ENCODE peak calls at places on chromosomes 4 and X, in eight cellular contexts. J is astrocyte, W is neural progenitor cell, X is breast epithelium, L is endodermal cell, R is spleen, T is testis, E is mammary epithelial cell. D is an unnamed sample.

GRCh38 chr4:2469192-2469984 is 482 bp downstream of the RNF4 start:
- DNase-seq in X (peak), R (peak), W (peak), E (peak), T (peak), J (no peak), L (peak), D (peak)

GRCh38 chrX:115428011-115428410 is 133.0 kb upstream of the PLS3 start:
- DNase-seq in J (no peak), L (no peak), R (no peak), E (no peak), X (no peak), T (no peak), W (peak), D (no peak)

GRCh38 chr4:46211406-46211805 is 87.6 kb upstream of the GABRG1 start:
- DNase-seq in R (no peak), T (no peak), W (no peak), J (peak), L (no peak), E (no peak), X (no peak), D (no peak)

GRCh38 chr4:105714071-105714521 is 5.5 kb downstream of the GSTCD start:
- DNase-seq in J (peak), R (no peak), W (no peak), E (peak), L (no peak), T (no peak), X (no peak), D (no peak)

GRCh38 chr4:173684223-173684622 is 154.2 kb upstream of the HAND2 start:
- DNase-seq in L (no peak), E (no peak), X (no peak), R (no peak), T (no peak), W (no peak), J (no peak), D (no peak)

GRCh38 chr4:75087865-75088264 is 154.9 kb downstream of the PARM1 start:
- DNase-seq in E (no peak), T (no peak), W (no peak), J (no peak), R (no peak), X (no peak), L (no peak), D (no peak)

GRCh38 chr4:2292679-2293108 is 30.8 kb upstream of the MXD4 start:
- DNase-seq in J (peak), L (no peak), R (no peak), T (no peak), X (no peak), E (no peak), W (no peak), D (peak)

GRCh38 chr4:105022811-105023667 is 123.6 kb upstream of the TET2 start:
- DNase-seq in L (peak), J (peak), E (peak), W (no peak), R (no peak), X (no peak), T (no peak), D (no peak)

GRCh38 chr4:154490589-154491340 is 834 bp downstream of the DCHS2 start:
- DNase-seq in E (no peak), L (no peak), W (peak), T (no peak), X (no peak), J (no peak), R (peak), D (no peak)

GRCh38 chr4:93065790-93066189 is 762.0 kb downstream of the GRID2 start:
- DNase-seq in E (no peak), L (no peak), X (no peak), W (no peak), R (no peak), J (no peak), T (no peak), D (no peak)

GRCh38 chr4:7658297-7659204 is 223.8 kb upstream of the PSAPL1 start:
- DNase-seq in X (no peak), E (no peak), T (no peak), L (no peak), J (peak), R (peak), W (no peak), D (no peak)

GRCh38 chrX:63529961-63530360 is 178.8 kb upstream of the SPIN4 start:
- DNase-seq in W (no peak), L (no peak), E (no peak), R (no peak), X (no peak), J (no peak), T (no peak), D (no peak)

GRCh38 chrX:14598330-14598729 is 69.0 kb downstream of the GLRA2 start:
- DNase-seq in R (no peak), T (no peak), L (no peak), J (peak), X (no peak), W (no peak), E (no peak), D (no peak)

GRCh38 chr4:78870056-78870455 is 69.2 kb downstream of the PAQR3 start:
- DNase-seq in R (no peak), X (no peak), E (peak), T (no peak), W (no peak), J (no peak), L (no peak), D (no peak)

GRCh38 chrX:146346102-146346501 is 463.5 kb upstream of the CXorf51B start:
- DNase-seq in R (no peak), E (no peak), X (no peak), L (no peak), J (no peak), T (no peak), W (no peak), D (no peak)

GRCh38 chr4:25433966-25434667 is 57.1 kb downstream of the ANAPC4 start:
- DNase-seq in R (no peak), X (no peak), W (no peak), L (no peak), J (no peak), T (no peak), E (no peak), D (no peak)

GRCh38 chrX:69093960-69094935 is 71.0 kb downstream of the PJA1 start:
- DNase-seq in L (peak), X (no peak), R (peak), W (peak), E (peak), T (peak), J (peak), D (no peak)

GRCh38 chrX:64850371-64851082 is 125.7 kb downstream of the ZC4H2 start:
- DNase-seq in T (no peak), R (peak), E (no peak), J (no peak), W (no peak), X (no peak), L (no peak), D (no peak)

GRCh38 chr4:69849969-69850368 is 10.0 kb downstream of the SULT1E1 start:
- DNase-seq in T (no peak), R (no peak), X (no peak), E (no peak), L (no peak), J (no peak), W (no peak), D (no peak)

GRCh38 chr4:74621616-74622015 is 172.7 kb downstream of the BTC start:
- DNase-seq in R (no peak), X (no peak), J (no peak), L (no peak), T (no peak), W (no peak), E (no peak), D (no peak)

GRCh38 chr4:127936974-127937373 is 28.0 kb downstream of the MFSD8 start:
- DNase-seq in E (peak), L (no peak), R (no peak), X (no peak), J (peak), T (no peak), W (no peak), D (no peak)

GRCh38 chr4:103996637-103997036 is 276.9 kb upstream of the TACR3 start:
- DNase-seq in W (peak), R (no peak), J (peak), E (peak), T (peak), L (peak), X (no peak), D (no peak)

GRCh38 chr4:747546-748170 is 42.0 kb downstream of the PCGF3 start:
- DNase-seq in W (no peak), L (no peak), T (no peak), J (no peak), E (no peak), X (no peak), R (no peak), D (no peak)

GRCh38 chr4:154230723-154231122 is 260.9 kb downstream of the DCHS2 start:
- DNase-seq in T (no peak), X (no peak), R (no peak), W (no peak), L (no peak), J (no peak), E (no peak), D (no peak)

GRCh38 chr4:166252487-166253402 is 379.7 kb downstream of the TLL1 start:
- DNase-seq in J (no peak), L (peak), W (peak), R (no peak), T (peak), E (peak), X (no peak), D (no peak)

GRCh38 chrX:9988762-9989161 is 21.6 kb downstream of the CLDN34 start:
- DNase-seq in X (no peak), J (no peak), L (no peak), T (no peak), R (no peak), E (no peak), W (no peak), D (no peak)

GRCh38 chr4:40916880-40917279 is 167.1 kb downstream of the NSUN7 start:
- DNase-seq in E (no peak), X (no peak), R (no peak), L (peak), T (peak), J (no peak), W (peak), D (peak)

GRCh38 chr4:40912455-40913055 is 162.8 kb downstream of the NSUN7 start:
- DNase-seq in E (no peak), J (no peak), W (no peak), R (no peak), L (no peak), T (no peak), X (no peak), D (no peak)

GRCh38 chr4:40918330-40918729 is 168.6 kb downstream of the NSUN7 start:
- DNase-seq in E (no peak), W (no peak), X (no peak), R (no peak), T (peak), J (peak), L (no peak), D (peak)

GRCh38 chr4:40916218-40916555 is 166.4 kb downstream of the NSUN7 start:
- DNase-seq in T (no peak), E (no peak), X (no peak), R (no peak), W (no peak), J (peak), L (no peak), D (no peak)

GRCh38 chr4:40915318-40916217 is 165.8 kb downstream of the NSUN7 start:
- DNase-seq in L (no peak), E (no peak), J (peak), X (no peak), W (peak), T (no peak), R (no peak), D (peak)
- H3K27ac ChIP-seq in L (no peak), E (no peak), J (peak), X (no peak), W (no peak), T (no peak), R (no peak), D (peak)

DNA sequence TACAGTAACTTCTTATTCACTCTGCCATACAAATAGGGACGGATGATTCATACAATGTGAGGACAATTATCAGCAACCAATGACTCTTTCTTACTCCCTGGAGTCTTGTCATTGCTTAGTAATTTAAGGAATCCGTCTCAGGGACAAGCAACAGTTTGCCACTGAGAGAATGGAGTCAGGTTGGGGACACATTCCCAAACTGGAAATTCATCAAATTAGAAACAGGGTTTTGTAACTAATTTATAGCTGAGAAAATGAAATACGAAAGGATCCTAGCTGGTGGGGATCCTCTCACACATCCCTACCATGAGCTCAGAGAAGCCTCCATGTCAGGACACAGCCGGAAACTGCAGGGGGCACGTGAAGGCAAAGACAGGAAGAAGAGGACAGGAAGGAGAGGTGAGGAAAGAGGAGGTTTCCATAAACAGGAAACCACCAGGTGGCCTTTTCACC is 50.4 kb upstream of the KDR start:
- DNase-seq in J (peak), X (no peak), W (no peak), L (peak), R (no peak), T (no peak), E (no peak), D (no peak)
- H3K4me3 ChIP-seq in J (peak), X (no peak), W (no peak), L (no peak), R (no peak), T (no peak), E (no peak), D (no peak)

GRCh38 chr4:110196206-110196870 is 2.1 kb downstream of the ELOVL6 start:
- DNase-seq in L (peak), J (no peak), E (peak), T (peak), W (peak), X (no peak), R (peak), D (peak)

GRCh38 chr4:110196871-110197420 is 1.5 kb downstream of the ELOVL6 start:
- DNase-seq in J (peak), L (no peak), E (peak), W (peak), R (no peak), X (peak), T (peak), D (peak)

GRCh38 chr4:110197421-110198398 is 705 bp downstream of the ELOVL6 start:
- DNase-seq in X (no peak), J (peak), T (peak), E (peak), L (peak), R (peak), W (peak), D (peak)

GRCh38 chr4:110195561-110196205 is 2.7 kb downstream of the ELOVL6 start:
- DNase-seq in R (no peak), L (no peak), J (no peak), X (no peak), E (peak), T (no peak), W (no peak), D (no peak)

GRCh38 chr4:110193822-110194761 is 4.3 kb downstream of the ELOVL6 start:
- DNase-seq in J (peak), W (peak), T (peak), R (peak), E (peak), X (peak), L (peak), D (peak)
- H3K27ac ChIP-seq in J (peak), W (peak), T (no peak), R (peak), E (peak), X (no peak), L (peak), D (no peak)

GRCh38 chr4:142567199-142567598 is 278.9 kb downstream of the INPP4B start:
- DNase-seq in E (no peak), R (peak), L (peak), T (no peak), X (no peak), W (peak), J (no peak), D (no peak)
- H3K4me3 ChIP-seq in E (no peak), R (no peak), L (no peak), T (no peak), X (no peak), W (no peak), J (no peak), D (no peak)

DNA sequence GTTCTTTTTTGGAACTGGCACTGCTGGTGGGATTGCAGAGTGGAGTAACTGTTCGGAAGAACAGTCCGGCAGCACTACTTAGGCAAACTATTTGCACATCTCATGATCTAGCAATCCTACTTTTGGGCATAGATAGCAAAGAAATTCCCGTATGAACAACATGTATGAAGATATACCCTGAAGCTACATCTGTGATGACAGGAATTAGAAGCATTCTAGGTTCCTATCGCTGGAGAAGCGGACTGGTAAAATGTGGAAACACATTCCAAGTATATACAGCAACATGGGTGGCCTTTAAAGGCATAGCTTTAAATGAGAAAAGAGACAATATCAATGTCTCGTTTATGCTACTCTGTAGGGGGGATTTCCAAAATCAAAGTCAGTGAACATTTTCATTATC is 3.1 kb downstream of the DCAF16 start:
- DNase-seq in T (no peak), L (no peak), X (no peak), J (no peak), R (no peak), W (no peak), E (no peak), D (no peak)
- H3K27ac ChIP-seq in T (no peak), L (no peak), X (no peak), J (no peak), R (no peak), W (no peak), E (peak), D (no peak)

DNA sequence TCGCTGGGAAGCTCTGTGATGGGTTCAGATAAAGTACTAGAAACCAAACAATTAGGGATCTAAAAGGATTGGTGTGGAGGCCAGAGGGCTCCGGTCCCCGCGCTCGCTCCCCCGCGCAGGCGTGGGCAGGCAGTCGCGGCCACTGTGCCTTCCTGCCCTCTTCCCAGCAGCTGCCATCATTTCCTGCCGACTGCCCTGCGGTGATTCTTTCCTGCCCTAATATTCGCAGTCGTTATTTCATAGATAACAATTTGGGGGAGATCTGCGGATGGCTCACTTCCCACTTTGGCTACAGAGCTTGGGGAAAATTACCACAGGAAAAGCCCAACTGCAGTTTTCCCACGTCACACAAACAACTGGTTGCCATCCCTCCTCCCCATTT is 2.2 kb downstream of the GRIA2 start:
- DNase-seq in L (no peak), R (peak), T (no peak), E (no peak), W (no peak), J (peak), X (no peak), D (no peak)
- H3K4me3 ChIP-seq in L (peak), R (no peak), T (peak), E (peak), W (peak), J (peak), X (peak), D (peak)

GRCh38 chr4:37489697-37490096 is 196.5 kb downstream of the RELL1 start:
- DNase-seq in J (no peak), R (no peak), W (no peak), X (no peak), E (no peak), T (no peak), L (no peak), D (no peak)
- H3K27ac ChIP-seq in J (no peak), R (no peak), W (no peak), X (no peak), E (no peak), T (no peak), L (no peak), D (no peak)

GRCh38 chr4:185567828-185568442 is 32.6 kb upstream of the PDLIM3 start:
- DNase-seq in T (peak), L (no peak), J (peak), E (no peak), X (peak), R (no peak), W (no peak), D (peak)
- H3K4me3 ChIP-seq in T (no peak), L (peak), J (no peak), E (no peak), X (no peak), R (no peak), W (no peak), D (no peak)

GRCh38 chr4:122658818-122659295 is 38.0 kb upstream of the IL21 start:
- DNase-seq in R (no peak), J (no peak), W (no peak), L (no peak), X (no peak), E (peak), T (no peak), D (no peak)
- H3K27ac ChIP-seq in R (no peak), J (no peak), W (no peak), L (no peak), X (no peak), E (no peak), T (no peak), D (no peak)

DNA sequence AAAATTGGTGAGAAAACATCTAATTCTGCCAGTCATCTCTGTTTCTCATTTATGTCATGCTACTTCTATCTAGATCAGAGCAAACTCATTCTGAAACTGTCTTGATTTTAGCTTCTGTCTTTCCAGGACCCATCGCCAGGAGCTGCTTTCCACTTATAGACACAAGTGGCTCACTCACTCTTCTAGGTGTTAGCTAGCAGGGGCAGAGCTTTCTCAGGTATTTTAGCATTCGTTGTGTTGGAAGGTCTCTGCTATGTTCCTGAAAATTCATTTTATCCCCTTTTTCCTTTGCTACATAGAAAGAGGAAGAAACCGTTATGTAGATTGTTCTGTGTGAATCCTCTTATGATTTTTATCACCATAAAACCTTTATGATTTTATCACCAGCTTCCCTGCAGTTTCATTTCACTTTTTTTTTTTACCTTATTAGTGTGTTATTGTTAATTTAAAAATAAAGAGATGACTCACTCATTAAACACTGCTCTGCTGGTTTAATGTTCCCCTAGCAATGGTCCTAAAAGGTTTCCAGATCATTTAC is 246.6 kb upstream of the AADAT start:
- DNase-seq in L (no peak), T (no peak), X (no peak), R (no peak), J (no peak), W (no peak), E (no peak), D (no peak)
- H3K4me3 ChIP-seq in L (no peak), T (no peak), X (no peak), R (no peak), J (no peak), W (no peak), E (no peak), D (no peak)

D was measured in aorta.